ENCODE peak calls at places on chromosomes 3 and 15, in five cellular contexts. One of them, this sample, is unnamed.

GRCh38 chr15:58732620-58733363 is 16.7 kb downstream of the ADAM10 start:
- DNase-seq in lower lobe of right lung: no peak
- DNase-seq in IMR-90: no peak
- DNase-seq in GM23248: no peak
- DNase-seq in CD4-positive, alpha-beta memory T cell: no peak
- DNase-seq in this sample: no peak

GRCh38 chr3:185718736-185719456 is 105.9 kb downstream of the IGF2BP2 start:
- DNase-seq in lower lobe of right lung: no peak
- DNase-seq in IMR-90: no peak
- DNase-seq in GM23248: no peak
- DNase-seq in CD4-positive, alpha-beta memory T cell: no peak
- DNase-seq in this sample: no peak

GRCh38 chr3:47035645-47036044 is 56.2 kb downstream of the NBEAL2 start:
- DNase-seq in lower lobe of right lung: no peak
- DNase-seq in IMR-90: peak
- DNase-seq in GM23248: no peak
- DNase-seq in CD4-positive, alpha-beta memory T cell: no peak
- DNase-seq in this sample: no peak

GRCh38 chr3:9600597-9600996 is 47.0 kb upstream of the LHFPL4 start:
- DNase-seq in CD4-positive, alpha-beta memory T cell: no peak
- DNase-seq in IMR-90: no peak
- DNase-seq in GM23248: peak
- DNase-seq in lower lobe of right lung: peak
- DNase-seq in this sample: no peak

GRCh38 chr3:80014576-80014975 is 246.8 kb upstream of the ROBO1 start:
- DNase-seq in CD4-positive, alpha-beta memory T cell: no peak
- DNase-seq in GM23248: no peak
- DNase-seq in IMR-90: no peak
- DNase-seq in lower lobe of right lung: no peak
- DNase-seq in this sample: no peak

GRCh38 chr3:179933079-179933478 is 103.7 kb downstream of the PEX5L start:
- DNase-seq in lower lobe of right lung: no peak
- DNase-seq in CD4-positive, alpha-beta memory T cell: no peak
- DNase-seq in GM23248: no peak
- DNase-seq in IMR-90: no peak
- DNase-seq in this sample: no peak

GRCh38 chr3:134407247-134407640 is 33.0 kb upstream of the AMOTL2 start:
- DNase-seq in lower lobe of right lung: no peak
- DNase-seq in GM23248: peak
- DNase-seq in IMR-90: peak
- DNase-seq in CD4-positive, alpha-beta memory T cell: no peak
- DNase-seq in this sample: no peak

GRCh38 chr3:105093371-105093770 is 273.3 kb upstream of the ALCAM start:
- DNase-seq in IMR-90: no peak
- DNase-seq in lower lobe of right lung: no peak
- DNase-seq in CD4-positive, alpha-beta memory T cell: no peak
- DNase-seq in GM23248: no peak
- DNase-seq in this sample: no peak

GRCh38 chr3:19190602-19191001 is 42.3 kb downstream of the KCNH8 start:
- DNase-seq in IMR-90: no peak
- DNase-seq in CD4-positive, alpha-beta memory T cell: no peak
- DNase-seq in GM23248: no peak
- DNase-seq in lower lobe of right lung: no peak
- DNase-seq in this sample: no peak

GRCh38 chr3:169026543-169027181 is 636.9 kb downstream of the MECOM start:
- DNase-seq in GM23248: peak
- DNase-seq in CD4-positive, alpha-beta memory T cell: no peak
- DNase-seq in lower lobe of right lung: no peak
- DNase-seq in IMR-90: peak
- DNase-seq in this sample: peak

GRCh38 chr3:90015688-90016356 is 908.4 kb downstream of the EPHA3 start:
- DNase-seq in GM23248: peak
- DNase-seq in CD4-positive, alpha-beta memory T cell: no peak
- DNase-seq in lower lobe of right lung: no peak
- DNase-seq in IMR-90: peak
- DNase-seq in this sample: no peak

GRCh38 chr3:153734777-153735551 is 386.2 kb upstream of the ARHGEF26 start:
- DNase-seq in lower lobe of right lung: no peak
- DNase-seq in CD4-positive, alpha-beta memory T cell: no peak
- DNase-seq in GM23248: peak
- DNase-seq in IMR-90: no peak
- DNase-seq in this sample: no peak

GRCh38 chr3:54830658-54831057 is 97.2 kb downstream of the LRTM1 start:
- DNase-seq in lower lobe of right lung: no peak
- DNase-seq in IMR-90: peak
- DNase-seq in GM23248: peak
- DNase-seq in CD4-positive, alpha-beta memory T cell: no peak
- DNase-seq in this sample: no peak

GRCh38 chr15:99474041-99474906 is 91.5 kb upstream of the MEF2A start:
- DNase-seq in IMR-90: no peak
- DNase-seq in CD4-positive, alpha-beta memory T cell: no peak
- DNase-seq in GM23248: no peak
- DNase-seq in lower lobe of right lung: peak
- DNase-seq in this sample: no peak

GRCh38 chr15:77986891-77987764 is 90.4 kb downstream of the TBC1D2B start:
- DNase-seq in CD4-positive, alpha-beta memory T cell: no peak
- DNase-seq in IMR-90: no peak
- DNase-seq in GM23248: no peak
- DNase-seq in lower lobe of right lung: no peak
- DNase-seq in this sample: no peak

GRCh38 chr15:70376031-70376928 is 278.6 kb upstream of the TLE3 start:
- DNase-seq in lower lobe of right lung: no peak
- DNase-seq in CD4-positive, alpha-beta memory T cell: no peak
- DNase-seq in IMR-90: no peak
- DNase-seq in GM23248: no peak
- DNase-seq in this sample: no peak

GRCh38 chr3:16240229-16241023 is 24.3 kb downstream of the DPH3 start:
- DNase-seq in IMR-90: peak
- DNase-seq in GM23248: peak
- DNase-seq in lower lobe of right lung: no peak
- DNase-seq in CD4-positive, alpha-beta memory T cell: no peak
- DNase-seq in this sample: no peak

GRCh38 chr15:75739791-75740190 is 27.1 kb upstream of the CSPG4 start:
- DNase-seq in IMR-90: no peak
- DNase-seq in GM23248: no peak
- DNase-seq in lower lobe of right lung: peak
- DNase-seq in CD4-positive, alpha-beta memory T cell: no peak
- DNase-seq in this sample: no peak

GRCh38 chr3:117263735-117264134 is 554.2 kb downstream of the TUSC7 start:
- DNase-seq in lower lobe of right lung: no peak
- DNase-seq in CD4-positive, alpha-beta memory T cell: no peak
- DNase-seq in GM23248: no peak
- DNase-seq in IMR-90: peak
- DNase-seq in this sample: no peak

GRCh38 chr3:98376631-98377030 is 13.8 kb upstream of the OR5K3 start:
- DNase-seq in GM23248: no peak
- DNase-seq in CD4-positive, alpha-beta memory T cell: no peak
- DNase-seq in IMR-90: no peak
- DNase-seq in lower lobe of right lung: no peak
- DNase-seq in this sample: no peak

GRCh38 chr3:116815831-116816588 is 106.4 kb downstream of the TUSC7 start:
- DNase-seq in GM23248: peak
- DNase-seq in lower lobe of right lung: no peak
- DNase-seq in IMR-90: peak
- DNase-seq in CD4-positive, alpha-beta memory T cell: no peak
- DNase-seq in this sample: peak

GRCh38 chr15:84112025-84112424 is 123.5 kb upstream of the GOLGA6L4 start:
- DNase-seq in lower lobe of right lung: no peak
- DNase-seq in CD4-positive, alpha-beta memory T cell: no peak
- DNase-seq in GM23248: no peak
- DNase-seq in IMR-90: peak
- DNase-seq in this sample: no peak

GRCh38 chr3:122938756-122939425 is 88.7 kb downstream of the SEMA5B start:
- DNase-seq in GM23248: no peak
- DNase-seq in IMR-90: no peak
- DNase-seq in lower lobe of right lung: peak
- DNase-seq in CD4-positive, alpha-beta memory T cell: no peak
- DNase-seq in this sample: no peak

GRCh38 chr3:139638518-139638917 is 39.3 kb downstream of the NMNAT3 start:
- DNase-seq in lower lobe of right lung: no peak
- DNase-seq in CD4-positive, alpha-beta memory T cell: no peak
- DNase-seq in GM23248: no peak
- DNase-seq in IMR-90: no peak
- DNase-seq in this sample: no peak

DNA sequence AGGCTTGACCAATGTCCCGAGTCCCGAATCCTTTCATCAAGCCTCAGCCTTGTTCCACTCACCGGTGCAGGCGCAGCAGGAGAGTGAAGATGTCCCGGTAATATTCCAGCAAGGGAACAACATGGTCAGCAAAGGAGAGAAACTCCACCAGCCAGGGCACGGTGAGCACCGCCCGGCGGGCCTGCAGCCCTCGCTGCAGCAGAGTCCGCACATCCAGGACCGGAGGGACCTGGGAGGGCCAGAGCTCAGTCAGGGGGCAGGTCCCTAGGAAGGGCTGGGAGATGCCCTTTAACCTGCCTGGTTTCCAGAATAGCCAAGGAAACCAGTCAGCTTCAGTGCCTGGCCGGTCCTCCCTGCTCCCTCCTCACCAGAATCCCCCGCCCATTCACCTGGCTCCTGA is 6.4 kb downstream of the CDAN1 start:
- DNase-seq in lower lobe of right lung: no peak
- DNase-seq in CD4-positive, alpha-beta memory T cell: no peak
- DNase-seq in GM23248: no peak
- DNase-seq in IMR-90: no peak
- DNase-seq in this sample: no peak
- H3K27ac ChIP-seq in lower lobe of right lung: no peak
- H3K27ac ChIP-seq in CD4-positive, alpha-beta memory T cell: no peak
- H3K27ac ChIP-seq in GM23248: no peak
- H3K27ac ChIP-seq in IMR-90: no peak
- H3K27ac ChIP-seq in this sample: no peak

DNA sequence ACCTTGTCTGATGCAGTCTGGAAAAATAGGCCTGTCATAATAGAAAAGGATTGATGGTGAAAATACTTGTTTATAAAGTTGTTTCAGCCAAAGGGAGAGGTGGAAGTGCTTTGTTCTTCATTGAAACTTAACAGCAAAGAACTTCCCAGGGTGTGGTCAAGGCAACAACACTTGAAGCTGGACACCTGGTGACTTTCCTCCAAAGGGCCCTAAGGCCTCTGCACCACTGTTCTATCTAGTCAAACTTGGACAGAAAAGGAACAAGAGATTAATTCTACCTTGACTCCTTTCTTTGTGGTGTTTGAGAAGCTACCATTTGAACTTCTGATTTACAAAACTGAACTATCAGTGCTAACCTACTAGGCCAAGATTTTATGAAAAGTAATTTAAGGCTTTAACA is 102.0 kb downstream of the CMSS1 start:
- DNase-seq in lower lobe of right lung: no peak
- DNase-seq in GM23248: no peak
- DNase-seq in IMR-90: no peak
- DNase-seq in CD4-positive, alpha-beta memory T cell: no peak
- DNase-seq in this sample: no peak
- H3K27ac ChIP-seq in lower lobe of right lung: no peak
- H3K27ac ChIP-seq in GM23248: no peak
- H3K27ac ChIP-seq in IMR-90: no peak
- H3K27ac ChIP-seq in CD4-positive, alpha-beta memory T cell: no peak
- H3K27ac ChIP-seq in this sample: no peak

GRCh38 chr15:40948706-40949473 is 4.4 kb upstream of the CHAC1 start:
- DNase-seq in lower lobe of right lung: no peak
- DNase-seq in GM23248: no peak
- DNase-seq in IMR-90: no peak
- DNase-seq in CD4-positive, alpha-beta memory T cell: no peak
- DNase-seq in this sample: no peak
- H3K27ac ChIP-seq in lower lobe of right lung: peak
- H3K27ac ChIP-seq in GM23248: no peak
- H3K27ac ChIP-seq in IMR-90: no peak
- H3K27ac ChIP-seq in CD4-positive, alpha-beta memory T cell: no peak
- H3K27ac ChIP-seq in this sample: no peak

GRCh38 chr3:194532591-194532990 is 45.8 kb upstream of the ATP13A3 start:
- DNase-seq in CD4-positive, alpha-beta memory T cell: no peak
- DNase-seq in GM23248: peak
- DNase-seq in lower lobe of right lung: no peak
- DNase-seq in IMR-90: no peak
- DNase-seq in this sample: no peak

GRCh38 chr3:194526164-194526563 is 39.4 kb upstream of the ATP13A3 start:
- DNase-seq in lower lobe of right lung: no peak
- DNase-seq in IMR-90: no peak
- DNase-seq in GM23248: no peak
- DNase-seq in CD4-positive, alpha-beta memory T cell: no peak
- DNase-seq in this sample: no peak

GRCh38 chr3:194522579-194523046 is 35.8 kb upstream of the ATP13A3 start:
- DNase-seq in CD4-positive, alpha-beta memory T cell: no peak
- DNase-seq in GM23248: peak
- DNase-seq in IMR-90: peak
- DNase-seq in lower lobe of right lung: no peak
- DNase-seq in this sample: peak

DNA sequence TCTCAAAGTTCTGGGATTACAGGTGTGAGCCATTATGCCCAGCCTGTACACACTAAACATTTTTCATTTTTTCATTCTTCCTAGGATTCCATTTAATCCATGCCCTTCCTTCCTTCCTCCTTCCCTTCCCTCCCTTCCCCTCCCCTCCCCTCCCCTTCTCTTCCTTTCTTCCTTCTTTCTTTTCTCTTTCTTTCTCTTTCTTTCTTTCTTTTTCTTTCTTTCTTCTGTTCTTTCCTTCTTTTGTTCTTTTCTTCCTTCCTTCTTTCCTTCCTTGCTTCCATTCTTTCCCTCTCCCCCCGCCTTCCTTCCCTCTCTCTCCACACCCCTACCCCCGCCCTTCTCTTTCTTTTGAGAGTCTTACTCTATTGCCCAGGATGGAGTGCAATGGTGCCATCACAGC is 40.9 kb upstream of the ATP13A3 start:
- DNase-seq in IMR-90: no peak
- DNase-seq in CD4-positive, alpha-beta memory T cell: no peak
- DNase-seq in lower lobe of right lung: no peak
- DNase-seq in GM23248: no peak
- DNase-seq in this sample: no peak
- H3K27ac ChIP-seq in IMR-90: peak
- H3K27ac ChIP-seq in CD4-positive, alpha-beta memory T cell: no peak
- H3K27ac ChIP-seq in lower lobe of right lung: no peak
- H3K27ac ChIP-seq in GM23248: peak
- H3K27ac ChIP-seq in this sample: no peak

GRCh38 chr3:30455840-30456239 is 150.6 kb upstream of the TGFBR2 start:
- DNase-seq in GM23248: peak
- DNase-seq in CD4-positive, alpha-beta memory T cell: no peak
- DNase-seq in lower lobe of right lung: no peak
- DNase-seq in IMR-90: no peak
- DNase-seq in this sample: no peak
- H3K27ac ChIP-seq in GM23248: no peak
- H3K27ac ChIP-seq in CD4-positive, alpha-beta memory T cell: no peak
- H3K27ac ChIP-seq in lower lobe of right lung: no peak
- H3K27ac ChIP-seq in IMR-90: no peak
- H3K27ac ChIP-seq in this sample: peak